ENCODE peak calls at places on chromosomes 7 and 10, in nine cellular contexts. H is ovary, Q is upper lobe of left lung, Y is K562, Z is A549, U is tibial nerve, J is sigmoid colon, E is stomach, M is suprapubic skin. P is an unnamed sample.

GRCh38 chr7:118239014-118239413 is 14.5 kb downstream of the ANKRD7 start:
- DNase-seq in H (no peak), Q (no peak), Y (no peak), Z (no peak), U (no peak), J (no peak), E (no peak), M (no peak), P (no peak)

GRCh38 chr7:158247758-158248487 is 339.7 kb downstream of the PTPRN2 start:
- DNase-seq in H (no peak), Q (no peak), Y (no peak), Z (no peak), U (no peak), J (peak; percentile 48), E (peak; percentile 20), M (no peak), P (no peak)

GRCh38 chr10:690227-691161 is 1.0 kb upstream of the DIP2C start:
- DNase-seq in H (peak; percentile 35), Q (no peak), Y (no peak), Z (no peak), U (no peak), J (no peak), E (no peak), M (peak; percentile 69), P (no peak)

GRCh38 chr7:73451780-73452398 is 18.3 kb downstream of the FZD9 start:
- DNase-seq in H (peak; percentile 38), Q (no peak), Y (peak; percentile 72), Z (peak; percentile 61), U (peak; percentile 39), J (no peak), E (no peak), M (no peak), P (no peak)

GRCh38 chr7:141631525-141631924 is 70.4 kb downstream of the DENND11 start:
- DNase-seq in H (no peak), Q (no peak), Y (no peak), Z (no peak), U (no peak), J (no peak), E (no peak), M (no peak), P (no peak)

GRCh38 chr10:128734734-128735133 is 608.5 kb upstream of the MKI67 start:
- DNase-seq in H (no peak), Q (no peak), Y (no peak), Z (no peak), U (no peak), J (no peak), E (no peak), M (no peak), P (no peak)

GRCh38 chr7:30796105-30796869 is 25.1 kb downstream of the MINDY4 start:
- DNase-seq in H (no peak), Q (no peak), Y (no peak), Z (no peak), U (no peak), J (no peak), E (no peak), M (no peak), P (no peak)

GRCh38 chr7:105759670-105760548 is 116.5 kb downstream of the ATXN7L1 start:
- DNase-seq in H (peak; percentile 73), Q (peak; percentile 28), Y (peak; percentile 38), Z (peak; percentile 66), U (peak; percentile 72), J (peak; percentile 76), E (peak; percentile 49), M (no peak), P (peak; percentile 51)

GRCh38 chr10:11326919-11327318 is 284.5 kb downstream of the USP6NL start:
- DNase-seq in H (no peak), Q (no peak), Y (no peak), Z (no peak), U (no peak), J (no peak), E (no peak), M (no peak), P (no peak)

GRCh38 chr7:155007947-155008346 is 5.0 kb upstream of the PAXIP1 start:
- DNase-seq in H (no peak), Q (no peak), Y (peak; percentile 45), Z (peak; percentile 25), U (no peak), J (no peak), E (no peak), M (no peak), P (no peak)

GRCh38 chr7:122337011-122337410 is 32.5 kb upstream of the FEZF1 start:
- DNase-seq in H (no peak), Q (no peak), Y (no peak), Z (no peak), U (no peak), J (no peak), E (no peak), M (no peak), P (no peak)

GRCh38 chr10:4281207-4281825 is 496.3 kb upstream of the KLF6 start:
- DNase-seq in H (no peak), Q (no peak), Y (no peak), Z (no peak), U (no peak), J (no peak), E (no peak), M (no peak), P (no peak)

GRCh38 chr7:78039791-78040776 is 241.5 kb downstream of the PHTF2 start:
- DNase-seq in H (no peak), Q (peak; percentile 31), Y (peak; percentile 85), Z (peak; percentile 38), U (no peak), J (peak; percentile 68), E (peak; percentile 31), M (no peak), P (peak; percentile 23)

DNA sequence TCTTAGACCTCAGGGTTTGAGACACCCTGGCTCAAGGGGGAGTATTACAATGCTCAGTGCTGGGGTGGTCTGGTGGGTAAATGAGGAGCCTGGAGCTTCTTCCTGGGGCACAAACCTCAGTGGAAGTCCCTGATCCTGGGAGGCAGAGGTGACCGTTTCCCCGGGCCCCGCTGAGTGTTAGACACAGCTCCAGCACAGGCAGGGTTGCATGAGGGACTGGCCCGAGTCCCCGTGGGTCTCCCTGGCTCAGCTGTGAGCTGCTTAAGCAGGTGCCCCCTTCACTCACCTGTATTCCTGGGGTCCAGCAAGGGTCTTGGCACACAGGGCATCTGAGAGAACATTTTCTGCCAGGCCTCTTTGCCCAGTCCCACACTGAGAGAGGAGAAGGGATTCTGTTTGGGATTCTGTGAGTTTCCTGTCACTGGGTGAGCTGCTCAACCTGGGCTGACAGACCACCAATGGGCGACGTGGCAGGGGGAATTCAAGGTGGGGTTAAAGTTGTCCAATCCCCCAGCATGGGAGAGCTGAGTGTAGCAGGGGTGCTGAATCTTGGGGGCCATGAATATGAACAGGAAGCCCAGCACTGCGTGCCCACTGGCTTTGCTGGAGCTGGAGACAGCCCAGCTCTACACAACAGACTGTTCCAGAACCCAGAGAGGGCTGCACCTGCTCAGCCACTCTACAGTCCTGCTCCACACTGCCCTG is 29.9 kb downstream of the DDIT4 start:
- DNase-seq in H (no peak), Q (no peak), Y (no peak), Z (no peak), U (no peak), J (no peak), E (no peak), M (no peak), P (no peak)
- TF ChIP-seq POLR2A in H (no peak), Q (no peak), Y (no peak), Z (peak; percentile 4), U (no peak), J (no peak), E (no peak), M (no peak), P (no peak)

GRCh38 chr10:125816548-125816947 is 6.5 kb downstream of the UROS start:
- DNase-seq in H (no peak), Q (no peak), Y (peak; percentile 75), Z (no peak), U (no peak), J (no peak), E (no peak), M (no peak), P (no peak)

GRCh38 chr10:125817318-125817946 is 5.6 kb downstream of the UROS start:
- DNase-seq in H (no peak), Q (no peak), Y (no peak), Z (no peak), U (no peak), J (no peak), E (no peak), M (no peak), P (no peak)

GRCh38 chr10:125812128-125812527 is 10.9 kb downstream of the UROS start:
- DNase-seq in H (peak; percentile 47), Q (no peak), Y (no peak), Z (no peak), U (no peak), J (no peak), E (no peak), M (no peak), P (no peak)

GRCh38 chr10:125811251-125811650 is 11.8 kb downstream of the UROS start:
- DNase-seq in H (no peak), Q (no peak), Y (no peak), Z (no peak), U (no peak), J (no peak), E (no peak), M (no peak), P (no peak)

GRCh38 chr10:125815764-125816163 is 7.3 kb downstream of the UROS start:
- DNase-seq in H (no peak), Q (no peak), Y (peak; percentile 32), Z (no peak), U (no peak), J (no peak), E (no peak), M (no peak), P (no peak)
- TF ChIP-seq EP300 in H (no peak), Q (no peak), Y (no peak), Z (no peak), U (no peak), J (no peak), E (no peak), M (no peak), P (no peak)

GRCh38 chr10:101273736-101274135 is 44.5 kb upstream of the LBX1 start:
- DNase-seq in H (no peak), Q (no peak), Y (no peak), Z (no peak), U (no peak), J (no peak), E (no peak), M (no peak), P (no peak)
- H3K27ac ChIP-seq in H (no peak overlapping the region), Q (no peak overlapping the region), Y (no peak overlapping the region), Z (no peak overlapping the region), U (no peak overlapping the region), J (no peak overlapping the region), E (no peak overlapping the region), M (no peak overlapping the region), P (no peak overlapping the region)

GRCh38 chr7:5714657-5715337 is 66.7 kb downstream of the RNF216 start:
- DNase-seq in H (no peak), Q (no peak), Y (no peak), Z (no peak), U (no peak), J (no peak), E (no peak), M (no peak), P (no peak)
- TF ChIP-seq POLR2A in H (no peak), Q (no peak), Y (no peak), Z (no peak), U (no peak), J (no peak), E (no peak), M (no peak), P (no peak)

GRCh38 chr10:23326541-23327307 is 17.9 kb downstream of the C10orf67 start:
- DNase-seq in H (no peak), Q (no peak), Y (no peak), Z (no peak), U (no peak), J (no peak), E (no peak), M (no peak), P (no peak)
- TF ChIP-seq EP300 in H (no peak), Q (no peak), Y (no peak), Z (no peak), U (no peak), J (no peak), E (no peak), M (no peak), P (no peak)